ENCODE peak calls at places on chromosomes 7 and 10, in nine cellular contexts. N, O, G, I, F, B, T, Y and K are unnamed samples.

GRCh38 chr7:129643545-129644170 is 32.1 kb downstream of the NRF1 start:
- DNase-seq in Y (no peak), O (no peak), I (no peak), F (no peak), T (no peak), B (no peak), G (no peak), N (no peak), K (no peak)

GRCh38 chr7:73343671-73344380 is 15.9 kb downstream of the FKBP6 start:
- DNase-seq in O (no peak), Y (no peak), I (no peak), N (no peak), B (no peak), G (no peak), F (no peak), T (no peak), K (no peak)

GRCh38 chr10:71964669-71965515 is 697 bp downstream of the CHST3 start:
- DNase-seq in O (no peak), F (no peak), G (peak; percentile 89), N (peak; percentile 80), Y (peak; percentile 71), B (peak; percentile 81), T (no peak), I (peak; percentile 60), K (peak; percentile 70)

GRCh38 chr7:74020396-74020795 is 7.6 kb upstream of the ELN start:
- DNase-seq in G (no peak), T (no peak), O (no peak), F (no peak), B (no peak), Y (no peak), N (no peak), I (no peak), K (no peak)

GRCh38 chr7:134315679-134316538 is 821 bp downstream of the SLC35B4 start:
- DNase-seq in G (no peak), O (no peak), T (no peak), F (no peak), I (peak; percentile 40), B (peak; percentile 42), Y (peak; percentile 13), N (peak; percentile 40), K (no peak)

GRCh38 chr10:102045292-102045691 is 10.7 kb downstream of the ARMH3 start:
- DNase-seq in F (no peak), G (no peak), O (no peak), Y (no peak), N (no peak), B (no peak), T (no peak), I (no peak), K (no peak)

GRCh38 chr10:124383496-124383895 is 35.2 kb downstream of the OAT start:
- DNase-seq in B (no peak), T (no peak), G (peak; percentile 11), N (no peak), I (no peak), O (no peak), F (no peak), Y (no peak), K (no peak)

GRCh38 chr7:514242-514641 is 5.4 kb downstream of the PDGFA start:
- DNase-seq in I (no peak), Y (no peak), O (no peak), F (no peak), G (no peak), N (no peak), T (no peak), B (no peak), K (no peak)

GRCh38 chr10:15254808-15255655 is 86.5 kb upstream of the NMT2 start:
- DNase-seq in T (no peak), F (no peak), N (no peak), I (peak; percentile 41), G (no peak), Y (no peak), O (peak; percentile 27), B (no peak), K (no peak)

GRCh38 chr7:140009735-140010134 is 53.0 kb downstream of the PARP12 start:
- DNase-seq in G (peak; percentile 49), F (no peak), T (no peak), B (no peak), I (no peak), Y (no peak), N (no peak), O (peak; percentile 64), K (no peak)

GRCh38 chr10:4781955-4782354 is 44.1 kb upstream of the AKR1E2 start:
- DNase-seq in O (no peak), F (no peak), I (no peak), N (no peak), B (no peak), Y (no peak), T (no peak), G (no peak), K (no peak)

GRCh38 chr10:131694168-131694962 is 206.4 kb upstream of the PPP2R2D start:
- DNase-seq in N (no peak), I (no peak), G (no peak), O (no peak), B (no peak), T (no peak), F (no peak), Y (no peak), K (no peak)

GRCh38 chr10:99337261-99337905 is 8.2 kb downstream of the CNNM1 start:
- DNase-seq in O (no peak), G (no peak), I (no peak), N (no peak), T (no peak), F (no peak), Y (no peak), B (no peak), K (no peak)

GRCh38 chr7:23482686-23483085 is 12.4 kb upstream of the IGF2BP3 start:
- DNase-seq in G (no peak), I (no peak), N (no peak), F (no peak), O (no peak), B (no peak), T (no peak), Y (no peak), K (no peak)

GRCh38 chr7:68873616-68874015 is 724.7 kb upstream of the AUTS2 start:
- DNase-seq in N (no peak), T (no peak), I (no peak), B (no peak), O (no peak), F (no peak), G (no peak), Y (no peak), K (no peak)

GRCh38 chr10:70201105-70201504 is 30.8 kb upstream of the SAR1A start:
- DNase-seq in Y (no peak), F (no peak), N (no peak), O (no peak), G (no peak), B (no peak), I (no peak), T (no peak), K (no peak)

GRCh38 chr7:91165846-91166230 is 98.4 kb upstream of the FZD1 start:
- DNase-seq in T (no peak), I (no peak), B (no peak), O (no peak), N (no peak), G (no peak), F (no peak), Y (no peak), K (no peak)

GRCh38 chr7:90723866-90724265 is 127.7 kb downstream of the CDK14 start:
- DNase-seq in O (no peak), B (no peak), Y (no peak), T (no peak), G (no peak), I (no peak), N (no peak), F (no peak), K (no peak)

GRCh38 chr7:7694542-7694941 is 23.9 kb downstream of the RPA3 start:
- DNase-seq in F (no peak), T (no peak), O (no peak), N (no peak), B (no peak), G (no peak), Y (no peak), I (no peak), K (no peak)

GRCh38 chr7:95199779-95200558 is 124.4 kb downstream of the PON1 start:
- DNase-seq in F (no peak), B (peak; percentile 82), I (peak; percentile 25), O (peak; percentile 52), Y (peak; percentile 19), G (no peak), N (peak; percentile 63), T (no peak), K (peak; percentile 48)

GRCh38 chr7:111835066-111835465 is 272.8 kb upstream of the IMMP2L start:
- DNase-seq in N (peak; percentile 91), Y (peak; percentile 49), T (no peak), O (no peak), I (no peak), G (no peak), F (peak; percentile 72), B (peak; percentile 79), K (no peak)

GRCh38 chr7:84251183-84251845 is 56.7 kb upstream of the SEMA3A start:
- DNase-seq in N (peak; percentile 87), I (no peak), F (peak; percentile 58), B (peak; percentile 56), O (no peak), Y (no peak), T (no peak), G (no peak), K (no peak)

DNA sequence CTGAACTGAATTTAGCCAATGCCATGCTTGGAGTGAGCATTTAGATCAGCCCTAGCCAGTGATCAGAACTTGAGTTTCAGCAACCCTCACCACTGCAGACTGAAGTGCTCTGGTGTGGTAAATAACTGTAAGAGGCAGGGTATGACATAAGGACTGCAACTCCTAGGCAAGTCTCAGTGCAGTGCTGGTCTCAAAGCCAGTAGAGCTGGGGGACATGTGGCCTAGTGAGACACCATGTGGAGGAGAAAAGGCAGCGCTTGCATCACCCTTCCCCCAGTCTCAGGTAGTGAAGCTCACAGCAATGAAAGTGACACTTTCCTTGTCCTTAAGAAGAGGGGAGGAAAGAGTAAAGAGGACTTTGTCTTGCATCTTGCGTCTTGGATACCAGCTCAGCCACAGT is 386.8 kb upstream of the POT1 start:
- DNase-seq in N (no peak), B (peak; percentile 0), Y (peak; percentile 20), G (no peak), F (no peak), I (peak; percentile 63), O (peak; percentile 21), T (no peak), K (peak; percentile 67)
- TF ChIP-seq CTCF in N (no peak), B (no peak), Y (no peak), G (no peak), F (no peak), I (peak; percentile 12), O (no peak), T (peak; percentile 3), K (peak; percentile 34)

GRCh38 chr10:1180836-1181235 is 124.7 kb downstream of the WDR37 start:
- DNase-seq in F (no peak), O (no peak), B (no peak), N (no peak), T (no peak), Y (no peak), G (peak; percentile 5), I (no peak), K (peak; percentile 55)
- TF ChIP-seq CTCF in F (no peak), O (no peak), B (no peak), N (no peak), T (no peak), Y (no peak), G (no peak), I (no peak), K (peak; percentile 56)

GRCh38 chr10:110872145-110872983 is 636 bp downstream of the PDCD4 start:
- DNase-seq in I (peak; percentile 83), B (peak; percentile 87), O (peak; percentile 80), N (peak; percentile 79), G (peak; percentile 88), Y (peak; percentile 57), F (peak; percentile 24), T (peak; percentile 77), K (peak; percentile 76)
- TF ChIP-seq CTCF in I (no peak), B (no peak), O (no peak), N (peak; percentile 45), G (no peak), Y (no peak), F (peak; percentile 20), T (peak; percentile 29), K (no peak)

GRCh38 chr7:100157334-100158228 is 942 bp downstream of the TRAPPC14 start:
- DNase-seq in B (peak; percentile 61), O (peak; percentile 37), F (no peak), N (peak; percentile 43), G (peak; percentile 67), T (no peak), Y (peak; percentile 89), I (no peak), K (peak; percentile 75)
- TF ChIP-seq CTCF in B (peak; percentile 20), O (no peak), F (peak; percentile 24), N (peak; percentile 40), G (no peak), T (no peak), Y (no peak), I (no peak), K (no peak)